ENCODE peak calls at places on chromosomes 11 and 22, in six cellular contexts. J is breast epithelium, C is H1, U is SK-N-SH, Z is GM23338, G is upper lobe of left lung. W is an unnamed sample.

GRCh38 chr22:37121887-37122591 is 12.5 kb upstream of the TMPRSS6 start:
- DNase-seq in J (peak), C (no peak), U (peak), Z (peak), G (peak), W (no peak)

GRCh38 chr22:19419464-19420178 is 11.9 kb downstream of the HIRA start:
- DNase-seq in J (no peak), C (no peak), U (no peak), Z (no peak), G (no peak), W (no peak)

GRCh38 chr11:36509265-36509664 is 807 bp downstream of the TRAF6 start:
- DNase-seq in J (no peak), C (no peak), U (peak), Z (peak), G (no peak), W (no peak)

GRCh38 chr11:67056640-67057409 is at the start of gene RHOD:
- DNase-seq in J (no peak), C (peak), U (no peak), Z (peak), G (peak), W (no peak)

GRCh38 chr22:44180706-44181032 is at the start of gene PARVG:
- DNase-seq in J (no peak), C (no peak), U (no peak), Z (peak), G (no peak), W (no peak)

GRCh38 chr11:91257593-91258170 is 966.9 kb upstream of the FAT3 start:
- DNase-seq in J (no peak), C (no peak), U (no peak), Z (no peak), G (no peak), W (no peak)

GRCh38 chr11:94602430-94603372 is 35.5 kb downstream of the PIWIL4 start:
- DNase-seq in J (no peak), C (no peak), U (no peak), Z (peak), G (peak), W (no peak)

GRCh38 chr11:92225206-92225562 is 566 bp downstream of the FAT3 start:
- DNase-seq in J (no peak), C (no peak), U (no peak), Z (peak), G (no peak), W (no peak)

GRCh38 chr11:111419641-111420327 is 40.7 kb upstream of the POU2AF1 start:
- DNase-seq in J (peak), C (no peak), U (no peak), Z (no peak), G (no peak), W (no peak)

GRCh38 chr11:12411806-12412727 is 34.7 kb downstream of the PARVA start:
- DNase-seq in J (peak), C (peak), U (peak), Z (peak), G (peak), W (peak)

GRCh38 chr22:49647346-49648026 is 180.2 kb downstream of the BRD1 start:
- DNase-seq in J (no peak), C (no peak), U (no peak), Z (no peak), G (no peak), W (no peak)

GRCh38 chr11:82858556-82859091 is 41.6 kb downstream of the PRCP start:
- DNase-seq in J (no peak), C (no peak), U (no peak), Z (no peak), G (no peak), W (no peak)

GRCh38 chr22:19904174-19904856 is 37.3 kb upstream of the COMT start:
- DNase-seq in J (no peak), C (peak), U (no peak), Z (no peak), G (no peak), W (no peak)

GRCh38 chr11:46069595-46069994 is 51.7 kb downstream of the PHF21A start:
- DNase-seq in J (no peak), C (no peak), U (no peak), Z (no peak), G (no peak), W (no peak)

GRCh38 chr11:12684354-12684753 is 10.1 kb downstream of the TEAD1 start:
- DNase-seq in J (no peak), C (no peak), U (no peak), Z (peak), G (no peak), W (no peak)

GRCh38 chr11:15216678-15217077 is 102.0 kb downstream of the INSC start:
- DNase-seq in J (no peak), C (no peak), U (no peak), Z (peak), G (no peak), W (no peak)

GRCh38 chr11:29029452-29029851 is 921.3 kb downstream of the METTL15 start:
- DNase-seq in J (no peak), C (no peak), U (no peak), Z (no peak), G (no peak), W (no peak)

GRCh38 chr11:80109031-80109430 is 668.2 kb upstream of the TENM4 start:
- DNase-seq in J (no peak), C (no peak), U (no peak), Z (no peak), G (no peak), W (no peak)

GRCh38 chr22:29377979-29378378 is 10.4 kb downstream of the AP1B1 start:
- DNase-seq in J (peak), C (no peak), U (no peak), Z (no peak), G (peak), W (no peak)

GRCh38 chr11:63613517-63614135 is 607 bp downstream of the PLAAT3 start:
- DNase-seq in J (no peak), C (no peak), U (peak), Z (peak), G (peak), W (no peak)

GRCh38 chr11:116112031-116112935 is 608.1 kb upstream of the CADM1 start:
- DNase-seq in J (no peak), C (no peak), U (no peak), Z (no peak), G (no peak), W (no peak)

GRCh38 chr11:76415073-76415472 is 29.7 kb upstream of the EMSY start:
- DNase-seq in J (no peak), C (peak), U (no peak), Z (peak), G (no peak), W (no peak)

GRCh38 chr11:111557425-111558111 is 17.0 kb downstream of the LAYN start:
- DNase-seq in J (no peak), C (no peak), U (no peak), Z (no peak), G (no peak), W (no peak)

GRCh38 chr11:77633856-77634425 is 3.7 kb downstream of the CLNS1A start:
- DNase-seq in J (no peak), C (no peak), U (no peak), Z (no peak), G (peak), W (no peak)

GRCh38 chr11:31968774-31969433 is 122.0 kb upstream of the RCN1 start:
- DNase-seq in J (no peak), C (no peak), U (peak), Z (no peak), G (no peak), W (no peak)

GRCh38 chr22:30296324-30296723 is 7.0 kb upstream of the CASTOR1 start:
- DNase-seq in J (no peak), C (no peak), U (no peak), Z (no peak), G (no peak), W (no peak)

GRCh38 chr11:107565219-107565937 is at the start of gene ALKBH8:
- DNase-seq in J (peak), C (peak), U (peak), Z (peak), G (peak), W (peak)

GRCh38 chr11:64123679-64124078 is 42.2 kb downstream of the MACROD1 start:
- DNase-seq in J (no peak), C (no peak), U (no peak), Z (no peak), G (no peak), W (no peak)

GRCh38 chr11:13343931-13344717 is 66.5 kb downstream of the BMAL1 start:
- DNase-seq in J (peak), C (peak), U (peak), Z (peak), G (peak), W (no peak)

GRCh38 chr11:46383974-46384701 is 2.7 kb downstream of the MDK start:
- DNase-seq in J (no peak), C (no peak), U (no peak), Z (no peak), G (no peak), W (no peak)

GRCh38 chr11:112455791-112456190 is 195.1 kb upstream of the PLET1 start:
- DNase-seq in J (no peak), C (no peak), U (no peak), Z (no peak), G (no peak), W (no peak)

GRCh38 chr11:45658292-45658991 is 7.0 kb downstream of the CHST1 start:
- DNase-seq in J (no peak), C (peak), U (no peak), Z (peak), G (peak), W (no peak)

GRCh38 chr11:72821920-72822799 is 7.9 kb downstream of the ATG16L2 start:
- DNase-seq in J (peak), C (peak), U (peak), Z (peak), G (peak), W (no peak)

DNA sequence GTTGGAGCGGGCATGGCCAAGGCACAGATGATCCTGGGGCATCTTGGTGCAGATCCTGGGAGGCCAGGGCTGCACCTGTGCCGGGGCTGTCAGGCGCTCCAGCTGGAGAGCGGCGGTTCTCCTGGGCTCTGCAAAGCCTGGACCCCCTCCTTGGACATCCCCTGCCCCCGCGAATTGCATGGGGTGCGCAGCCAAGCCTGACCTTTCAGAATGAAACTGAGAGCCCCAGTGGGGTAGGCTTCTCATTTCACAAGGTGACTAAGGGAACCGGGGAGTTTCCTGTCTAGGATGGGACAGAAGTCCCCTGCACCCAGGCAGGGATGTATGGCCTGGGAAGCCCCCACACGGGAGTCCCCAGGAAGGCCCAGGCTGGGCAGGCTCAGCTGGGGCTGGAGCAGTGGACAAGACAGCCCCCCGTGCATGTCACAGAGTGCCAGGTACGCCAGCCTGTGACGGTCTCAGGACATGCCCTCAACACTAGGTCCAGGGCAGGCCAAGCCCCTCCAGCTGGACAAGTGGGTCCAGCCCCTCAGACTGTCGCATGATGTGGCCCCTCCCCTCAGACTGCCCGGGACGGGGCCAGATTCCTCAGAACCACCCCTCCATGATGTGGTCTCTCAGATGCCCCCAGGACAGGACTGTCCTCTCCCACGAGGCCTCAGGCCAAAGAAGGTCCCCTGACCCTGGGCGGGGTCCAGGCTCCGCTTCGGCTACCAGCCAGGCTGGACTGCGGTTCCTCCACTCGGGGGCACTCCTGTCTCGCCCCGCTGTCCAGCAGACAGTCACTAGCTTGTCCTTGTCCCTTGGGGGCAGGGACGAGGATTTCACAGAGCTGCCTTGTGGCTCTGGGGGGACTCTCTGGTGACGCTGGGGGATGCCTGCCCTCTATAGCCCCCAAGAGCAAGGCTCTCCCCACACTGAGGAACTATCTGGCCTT is 2.3 kb downstream of the LSP1 start:
- DNase-seq in J (no peak), C (no peak), U (no peak), Z (no peak), G (no peak), W (no peak)
- TF ChIP-seq POLR2AphosphoS5 in J (no peak), C (no peak), U (no peak), Z (no peak), G (no peak), W (no peak)

GRCh38 chr22:38569972-38570840 is at the start of gene DMC1:
- DNase-seq in J (peak), C (peak), U (peak), Z (peak), G (peak), W (peak)
- TF ChIP-seq POLR2AphosphoS5 in J (no peak), C (peak), U (no peak), Z (peak), G (peak), W (peak)

DNA sequence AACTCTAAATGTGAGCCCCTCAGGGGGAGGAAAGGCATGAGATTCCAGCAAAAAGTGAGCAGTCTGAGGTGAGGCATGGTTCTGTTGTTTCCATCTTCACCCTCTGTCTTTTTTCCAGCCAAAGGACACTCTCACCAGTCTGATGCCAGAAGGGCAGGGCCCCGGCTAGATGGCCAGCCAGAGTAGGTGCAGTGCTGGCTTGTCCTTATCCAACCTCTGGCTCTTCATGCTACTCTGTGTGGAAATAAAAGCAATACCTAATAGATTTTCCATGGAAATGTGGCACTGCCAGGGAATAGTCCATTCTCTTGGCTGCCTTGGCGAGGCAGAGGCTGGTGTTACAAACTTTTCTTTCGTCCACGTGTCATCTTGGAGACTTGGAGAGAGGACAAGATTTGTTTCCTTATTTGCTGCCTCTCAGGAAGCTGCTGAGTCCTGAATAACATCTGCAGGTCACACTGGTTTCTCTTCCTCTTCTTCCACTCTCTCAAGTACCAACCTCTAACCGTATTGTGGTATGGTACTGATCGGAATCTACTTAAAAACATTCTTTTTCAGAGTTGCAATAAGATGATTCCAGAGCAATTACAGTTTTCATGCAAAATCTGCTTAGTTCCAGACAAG is 17.1 kb upstream of the C1QTNF4 start:
- DNase-seq in J (no peak), C (no peak), U (no peak), Z (no peak), G (no peak), W (no peak)
- TF ChIP-seq POLR2AphosphoS5 in J (no peak), C (no peak), U (no peak), Z (no peak), G (no peak), W (no peak)

GRCh38 chr11:65662802-65663633 is at the start of gene RELA:
- DNase-seq in J (peak), C (peak), U (peak), Z (peak), G (peak), W (peak)
- TF ChIP-seq POLR2AphosphoS5 in J (peak), C (no peak), U (peak), Z (peak), G (peak), W (peak)

DNA sequence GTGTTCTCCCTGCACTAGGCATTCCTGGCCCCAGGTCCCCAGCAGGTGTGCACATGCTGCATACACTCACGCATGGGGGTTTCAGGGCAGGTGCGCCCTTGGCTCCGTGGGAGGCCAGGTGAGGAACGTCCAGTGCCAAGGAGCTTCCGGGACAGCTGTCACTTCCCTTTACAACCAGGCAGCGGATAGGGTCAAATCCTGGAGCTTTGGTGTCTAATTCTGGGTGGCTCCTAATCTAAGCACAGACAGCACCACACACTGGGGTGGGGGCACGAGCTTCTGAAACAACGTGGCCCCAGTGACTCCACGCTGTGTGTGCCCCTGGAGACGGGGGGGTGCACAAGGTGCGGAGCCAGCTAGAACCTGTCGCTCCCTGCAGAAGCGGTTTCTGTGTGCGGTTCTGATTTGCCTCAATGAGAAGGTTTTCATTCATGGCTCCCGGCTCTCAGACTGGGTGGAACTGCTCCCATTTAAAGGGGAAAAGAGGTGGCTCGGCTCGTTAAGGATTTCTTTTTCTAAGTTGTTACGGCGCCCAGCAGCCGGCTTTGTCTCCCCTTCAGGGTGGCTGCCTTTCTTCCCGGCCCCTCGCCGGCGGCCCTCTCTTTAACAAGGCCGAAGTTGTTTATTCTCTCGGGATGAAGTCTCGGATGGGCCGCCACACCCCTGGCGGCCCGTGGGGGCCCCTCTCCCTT is 5.0 kb downstream of the CCND1 start:
- DNase-seq in J (no peak), C (no peak), U (no peak), Z (no peak), G (no peak), W (no peak)
- TF ChIP-seq POLR2AphosphoS5 in J (no peak), C (no peak), U (no peak), Z (no peak), G (no peak), W (no peak)